ENCODE peak calls at places on chromosomes 11 and 22, in five cellular contexts. M, A, T, C and B are unnamed samples. For H3K9me3, the result is how much of the 10 kb centered on the place peaks cover.

GRCh38 chr11:13596601-13597000 is 71.9 kb upstream of the FAR1 start:
- DNase-seq in M (no peak), A (no peak), T (no peak), C (no peak), B (no peak)

GRCh38 chr11:72328366-72329224 is 84.6 kb upstream of the PHOX2A start:
- DNase-seq in M (no peak), A (no peak), T (no peak), C (no peak), B (no peak)

GRCh38 chr22:30866811-30867271 is 101.7 kb downstream of the MORC2 start:
- DNase-seq in M (no peak), A (no peak), T (no peak), C (peak), B (no peak)

GRCh38 chr11:71209656-71210055 is 42.7 kb downstream of the SHANK2 start:
- DNase-seq in M (no peak), A (no peak), T (no peak), C (no peak), B (no peak)

GRCh38 chr11:28619870-28620540 is 511.8 kb downstream of the METTL15 start:
- DNase-seq in M (no peak), A (no peak), T (no peak), C (no peak), B (no peak)

GRCh38 chr11:132718711-132719641 is 813.3 kb downstream of the OPCML start:
- DNase-seq in M (no peak), A (no peak), T (no peak), C (no peak), B (no peak)

GRCh38 chr11:118109231-118109630 is 22.5 kb upstream of the SMIM35 start:
- DNase-seq in M (no peak), A (no peak), T (no peak), C (peak), B (no peak)

GRCh38 chr11:134372536-134372935 is 39.5 kb downstream of the B3GAT1 start:
- DNase-seq in M (no peak), A (no peak), T (no peak), C (no peak), B (no peak)

GRCh38 chr22:24411256-24412004 is 16.0 kb upstream of the ADORA2A start:
- DNase-seq in M (no peak), A (no peak), T (no peak), C (peak), B (no peak)

GRCh38 chr11:126971305-126971704 is 29.3 kb downstream of the KIRREL3 start:
- DNase-seq in M (no peak), A (no peak), T (no peak), C (no peak), B (no peak)

GRCh38 chr11:64864473-64865285 is 13.7 kb downstream of the EHD1 start:
- DNase-seq in M (peak), A (peak), T (peak), C (peak), B (peak)

GRCh38 chr11:125358254-125358840 is 137.7 kb downstream of the FEZ1 start:
- DNase-seq in M (no peak), A (no peak), T (no peak), C (no peak), B (no peak)

GRCh38 chr11:11403763-11404725 is 51.0 kb upstream of the CSNK2A3 start:
- DNase-seq in M (no peak), A (no peak), T (no peak), C (no peak), B (no peak)

GRCh38 chr11:129577986-129578385 is 202.3 kb downstream of the BARX2 start:
- DNase-seq in M (no peak), A (no peak), T (no peak), C (no peak), B (no peak)

GRCh38 chr22:37765498-37765897 is 42.2 kb upstream of the GCAT start:
- DNase-seq in M (no peak), A (no peak), T (no peak), C (no peak), B (no peak)

GRCh38 chr22:37765953-37766566 is 41.7 kb upstream of the GCAT start:
- DNase-seq in M (no peak), A (no peak), T (no peak), C (no peak), B (no peak)

GRCh38 chr22:37771081-37771480 is 36.7 kb upstream of the GCAT start:
- DNase-seq in M (no peak), A (no peak), T (no peak), C (no peak), B (no peak)

GRCh38 chr22:37769056-37769455 is 38.7 kb upstream of the GCAT start:
- DNase-seq in M (no peak), A (no peak), T (no peak), C (no peak), B (no peak)

DNA sequence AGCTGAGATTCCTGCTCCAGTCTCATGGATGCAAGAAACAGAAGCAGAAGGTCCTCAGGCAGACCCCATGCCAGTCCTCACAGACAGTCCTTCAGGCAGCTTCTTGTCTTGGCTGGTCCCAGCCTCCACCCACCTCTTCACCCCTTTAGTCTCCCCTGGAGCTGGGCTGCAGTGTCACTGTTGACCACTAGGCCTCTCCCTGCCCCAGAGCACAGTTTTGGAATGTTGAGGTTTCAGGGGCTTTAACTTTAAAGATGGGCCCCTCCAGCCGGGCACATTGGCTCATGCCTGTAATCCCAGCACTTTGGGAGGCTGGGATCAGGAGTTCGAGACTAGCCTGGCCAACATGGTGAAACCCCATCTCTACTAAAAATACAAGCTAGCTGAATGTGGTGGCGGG is 39.5 kb upstream of the GCAT start:
- DNase-seq in M (no peak), A (no peak), T (no peak), C (no peak), B (no peak)
- TF ChIP-seq CTCF in M (no peak), A (no peak), T (peak), C (no peak), B (peak)

GRCh38 chr11:44960200-44960845 is 9.6 kb upstream of the TP53I11 start:
- DNase-seq in M (no peak), A (no peak), T (no peak), C (no peak), B (no peak)
- H3K27ac ChIP-seq in M (no peak), A (no peak), T (no peak), C (no peak), B (no peak)

DNA sequence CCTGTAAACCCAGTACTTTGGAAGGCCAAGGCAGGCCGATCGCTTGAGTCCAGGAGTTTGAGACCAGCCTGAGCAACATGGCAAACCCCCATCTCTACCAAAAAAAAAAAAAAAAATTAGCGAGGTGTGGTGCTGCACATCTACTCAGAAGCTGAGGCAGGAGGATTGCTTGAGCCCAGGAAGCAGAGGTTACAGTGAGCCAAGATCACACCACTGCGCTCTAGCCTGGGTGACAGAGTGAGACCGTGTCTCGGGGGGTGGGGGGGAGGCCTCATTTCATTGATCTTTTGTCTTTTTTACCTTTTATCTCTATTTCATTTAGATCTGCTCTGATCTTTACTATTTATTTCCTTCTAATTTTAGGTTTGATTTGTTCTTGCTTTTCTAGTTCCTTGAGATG is 51.8 kb downstream of the KCNQ1OT1 start:
- DNase-seq in M (no peak), A (no peak), T (no peak), C (no peak), B (no peak)
- H3K9me3 ChIP-seq in M (under half), A (under half), T (under half), C (half or more), B (under half)

GRCh38 chr11:113477321-113477720 is 2.1 kb upstream of the DRD2 start:
- DNase-seq in M (no peak), A (no peak), T (peak), C (no peak), B (no peak)
- TF ChIP-seq CTCF in M (no peak), A (no peak), T (peak), C (no peak), B (no peak)